ENCODE peak calls at places on chromosomes 13 and 19, in nine cellular contexts. W is LoVo; L is NCI-H1694 treated with DMSO at 0.1 percent for 48 hours; G is activated CD8-positive, alpha-beta memory T cell treated with anti-CD3 and anti-CD28 coated beads for 24 hours; F is NCI-H2081; V is aorta; Y is anterior cingulate cortex; E is SW480; D is tibial artery. S is an unnamed sample.
A peak's percentile ranks its signal among the peaks of the same experiment; 100 is the strongest.

GRCh38 chr19:41904118-41904870 is 21.3 kb downstream of the ARHGEF1 start:
- DNase-seq in W (peak; percentile 88), L (no peak), G (no peak), F (peak; percentile 53), V (no peak), Y (no peak), E (peak; percentile 96), D (no peak), S (no peak)

GRCh38 chr13:71056581-71056980 is 810.4 kb downstream of the DACH1 start:
- DNase-seq in W (no peak), L (no peak), G (no peak), F (peak; percentile 76), V (peak; percentile 53), Y (no peak), E (no peak), D (no peak), S (no peak)

GRCh38 chr13:87274209-87274819 is 396.9 kb upstream of the SLITRK5 start:
- DNase-seq in W (peak; percentile 38), L (peak; percentile 64), G (no peak), F (peak; percentile 59), V (no peak), Y (no peak), E (peak; percentile 49), D (no peak), S (no peak)

GRCh38 chr13:64958106-64958505 is 2272.0 kb downstream of the PCDH9 start:
- DNase-seq in W (no peak), L (no peak), G (no peak), F (no peak), V (peak; percentile 63), Y (no peak), E (no peak), D (no peak), S (no peak)

GRCh38 chr19:29371766-29372415 is 153.9 kb upstream of the VSTM2B start:
- DNase-seq in W (no peak), L (no peak), G (peak; percentile 21), F (no peak), V (no peak), Y (no peak), E (no peak), D (peak; percentile 32), S (peak; percentile 63)

GRCh38 chr19:33214621-33215020 is 11.0 kb downstream of the SLC7A10 start:
- DNase-seq in W (no peak), L (peak; percentile 7), G (no peak), F (no peak), V (no peak), Y (no peak), E (peak; percentile 33), D (no peak), S (no peak)

GRCh38 chr19:51198641-51199040 is 26.2 kb upstream of the CD33 start:
- DNase-seq in W (no peak), L (no peak), G (no peak), F (no peak), V (no peak), Y (no peak), E (no peak), D (no peak), S (no peak)

GRCh38 chr13:67880916-67881315 is 650.8 kb upstream of the PCDH9 start:
- DNase-seq in W (no peak), L (no peak), G (no peak), F (no peak), V (no peak), Y (no peak), E (no peak), D (no peak), S (no peak)

GRCh38 chr13:57634829-57635165 is 3.3 kb downstream of the PCDH17 start:
- DNase-seq in W (no peak), L (no peak), G (no peak), F (no peak), V (no peak), Y (peak; percentile 18), E (no peak), D (peak; percentile 64), S (peak; percentile 83)

GRCh38 chr19:55149078-55150003 is at the start of gene TNNT1:
- DNase-seq in W (no peak), L (no peak), G (no peak), F (no peak), V (no peak), Y (no peak), E (no peak), D (no peak), S (no peak)

GRCh38 chr19:13906525-13906904 is 514 bp downstream of the CC2D1A start:
- DNase-seq in W (peak; percentile 23), L (no peak), G (no peak), F (no peak), V (no peak), Y (no peak), E (no peak), D (no peak), S (no peak)

S was measured in lower leg skin.